ENCODE peak calls at places on chromosomes 5 and 9, in ten cellular contexts. X is CD8-positive, alpha-beta memory T cell; B is uterus; Q is caudate nucleus; A is CD8-positive, alpha-beta T cell; F is SK-N-SH; C is aorta; Z is prostate gland; Y is A549; O is astrocyte. H is an unnamed sample.

GRCh38 chr5:2905741-2906140 is 154.3 kb upstream of the IRX2 start:
- DNase-seq in X (no peak), B (no peak), Q (no peak), A (no peak), F (no peak), C (no peak), Z (no peak), Y (no peak), O (no peak), H (no peak)

GRCh38 chr9:133886563-133887501 is 105.3 kb downstream of the VAV2 start:
- DNase-seq in X (no peak), B (no peak), Q (no peak), A (no peak), F (no peak), C (no peak), Z (no peak), Y (no peak), O (no peak), H (no peak)

GRCh38 chr9:18115131-18115530 is 358.8 kb upstream of the ADAMTSL1 start:
- DNase-seq in X (no peak), B (peak), Q (no peak), A (no peak), F (no peak), C (no peak), Z (peak), Y (no peak), O (no peak), H (no peak)

GRCh38 chr9:109115931-109116541 is 3.7 kb downstream of the TMEM245 start:
- DNase-seq in X (no peak), B (peak), Q (no peak), A (no peak), F (no peak), C (no peak), Z (no peak), Y (no peak), O (peak), H (no peak)

GRCh38 chr5:134273642-134274361 is 47.9 kb upstream of the PPP2CA start:
- DNase-seq in X (no peak), B (no peak), Q (no peak), A (no peak), F (no peak), C (no peak), Z (no peak), Y (no peak), O (no peak), H (no peak)

GRCh38 chr9:108761530-108762347 is 94.0 kb downstream of the ACTL7B start:
- DNase-seq in X (no peak), B (peak), Q (peak), A (no peak), F (peak), C (peak), Z (peak), Y (peak), O (peak), H (peak)

GRCh38 chr5:91128604-91129003 is 254.5 kb downstream of the ARRDC3 start:
- DNase-seq in X (no peak), B (no peak), Q (no peak), A (no peak), F (no peak), C (no peak), Z (no peak), Y (no peak), O (no peak), H (no peak)

GRCh38 chr9:14031761-14032279 is 282.1 kb downstream of the NFIB start:
- DNase-seq in X (no peak), B (no peak), Q (no peak), A (no peak), F (no peak), C (no peak), Z (no peak), Y (no peak), O (peak), H (no peak)

GRCh38 chr5:177154003-177154643 is 20.6 kb downstream of the NSD1 start:
- DNase-seq in X (no peak), B (no peak), Q (no peak), A (no peak), F (no peak), C (peak), Z (peak), Y (no peak), O (no peak), H (no peak)

GRCh38 chr9:136437430-136437829 is 2.2 kb downstream of the INPP5E start:
- DNase-seq in X (no peak), B (no peak), Q (no peak), A (no peak), F (no peak), C (no peak), Z (no peak), Y (no peak), O (peak), H (no peak)

GRCh38 chr5:33711094-33711670 is 180.6 kb downstream of the ADAMTS12 start:
- DNase-seq in X (no peak), B (no peak), Q (no peak), A (no peak), F (no peak), C (no peak), Z (no peak), Y (no peak), O (no peak), H (no peak)

GRCh38 chr5:55853271-55853670 is 2.1 kb downstream of the IL31RA start:
- DNase-seq in X (no peak), B (no peak), Q (no peak), A (no peak), F (no peak), C (no peak), Z (no peak), Y (no peak), O (no peak), H (no peak)

GRCh38 chr9:130544364-130544763 is 35.0 kb upstream of the FUBP3 start:
- DNase-seq in X (no peak), B (no peak), Q (no peak), A (no peak), F (no peak), C (no peak), Z (no peak), Y (no peak), O (no peak), H (no peak)

GRCh38 chr9:28916348-28916747 is 1343.1 kb upstream of the C9orf72 start:
- DNase-seq in X (no peak), B (no peak), Q (no peak), A (no peak), F (no peak), C (no peak), Z (no peak), Y (no peak), O (no peak), H (no peak)

GRCh38 chr5:54823006-54823405 is 162.4 kb downstream of the ESM1 start:
- DNase-seq in X (no peak), B (no peak), Q (no peak), A (no peak), F (no peak), C (no peak), Z (no peak), Y (no peak), O (no peak), H (no peak)

GRCh38 chr5:40041452-40041851 is 616.7 kb upstream of the DAB2 start:
- DNase-seq in X (no peak), B (no peak), Q (no peak), A (no peak), F (no peak), C (no peak), Z (no peak), Y (no peak), O (no peak), H (no peak)

GRCh38 chr9:100427366-100428263 is 672 bp downstream of the MSANTD3 start:
- DNase-seq in X (peak), B (peak), Q (peak), A (peak), F (no peak), C (peak), Z (peak), Y (peak), O (peak), H (peak)

GRCh38 chr5:173123416-173123815 is 20.9 kb upstream of the BNIP1 start:
- DNase-seq in X (no peak), B (no peak), Q (no peak), A (no peak), F (no peak), C (no peak), Z (no peak), Y (no peak), O (peak), H (no peak)

GRCh38 chr9:133787749-133788015 is 49.5 kb upstream of the SARDH start:
- DNase-seq in X (no peak), B (no peak), Q (no peak), A (no peak), F (peak), C (no peak), Z (no peak), Y (peak), O (peak), H (no peak)

GRCh38 chr9:107848598-107848997 is 359.0 kb upstream of the KLF4 start:
- DNase-seq in X (no peak), B (no peak), Q (no peak), A (no peak), F (no peak), C (no peak), Z (no peak), Y (no peak), O (no peak), H (no peak)

GRCh38 chr5:73954381-73954780 is 328.4 kb downstream of the ARHGEF28 start:
- DNase-seq in X (no peak), B (no peak), Q (no peak), A (no peak), F (no peak), C (no peak), Z (no peak), Y (no peak), O (no peak), H (no peak)

GRCh38 chr5:119926301-119926700 is 296.9 kb downstream of the FAM170A start:
- DNase-seq in X (no peak), B (no peak), Q (no peak), A (no peak), F (no peak), C (no peak), Z (no peak), Y (no peak), O (no peak), H (no peak)

GRCh38 chr5:757931-758697 is 26.4 kb downstream of the ZDHHC11B start:
- DNase-seq in X (no peak), B (no peak), Q (no peak), A (no peak), F (peak), C (peak), Z (no peak), Y (no peak), O (no peak), H (no peak)

GRCh38 chr5:39256472-39256871 is 37.1 kb upstream of the FYB1 start:
- DNase-seq in X (no peak), B (no peak), Q (no peak), A (no peak), F (no peak), C (no peak), Z (no peak), Y (peak), O (peak), H (no peak)

GRCh38 chr5:217860-218456 is at the start of the genes CCDC127 and SDHA:
- DNase-seq in X (peak), B (peak), Q (peak), A (peak), F (peak), C (peak), Z (peak), Y (peak), O (peak), H (peak)

GRCh38 chr5:124871299-124871698 is 124.9 kb upstream of the ZNF608 start:
- DNase-seq in X (no peak), B (no peak), Q (no peak), A (no peak), F (no peak), C (no peak), Z (no peak), Y (no peak), O (peak), H (no peak)

GRCh38 chr9:18585996-18586395 is 112.0 kb downstream of the ADAMTSL1 start:
- DNase-seq in X (no peak), B (no peak), Q (no peak), A (no peak), F (no peak), C (no peak), Z (no peak), Y (no peak), O (peak), H (no peak)

GRCh38 chr5:133052317-133053175 is 733 bp downstream of the HSPA4 start:
- DNase-seq in X (peak), B (peak), Q (no peak), A (peak), F (peak), C (peak), Z (peak), Y (peak), O (peak), H (peak)

GRCh38 chr9:95938724-95939123 is 63.2 kb downstream of the ERCC6L2 start:
- DNase-seq in X (no peak), B (no peak), Q (no peak), A (no peak), F (no peak), C (no peak), Z (no peak), Y (no peak), O (no peak), H (no peak)

GRCh38 chr9:130570200-130570599 is 9.2 kb upstream of the FUBP3 start:
- DNase-seq in X (no peak), B (no peak), Q (no peak), A (no peak), F (no peak), C (no peak), Z (no peak), Y (no peak), O (peak), H (no peak)

GRCh38 chr5:176676361-176676824 is 29.1 kb downstream of the TSPAN17 start:
- DNase-seq in X (no peak), B (no peak), Q (no peak), A (no peak), F (no peak), C (no peak), Z (no peak), Y (peak), O (no peak), H (no peak)

GRCh38 chr5:142717582-142718215 is 31.8 kb upstream of the FGF1 start:
- DNase-seq in X (no peak), B (peak), Q (no peak), A (no peak), F (peak), C (peak), Z (peak), Y (peak), O (peak), H (peak)

GRCh38 chr9:72363908-72364678 is 915 bp downstream of the ZFAND5 start:
- DNase-seq in X (peak), B (peak), Q (peak), A (peak), F (peak), C (peak), Z (peak), Y (no peak), O (peak), H (peak)

GRCh38 chr9:73153793-73154227 is 2.1 kb downstream of the ANXA1 start:
- DNase-seq in X (no peak), B (no peak), Q (no peak), A (no peak), F (no peak), C (no peak), Z (no peak), Y (peak), O (peak), H (no peak)

GRCh38 chr9:132712753-132713152 is 42.5 kb downstream of the GTF3C4 start:
- DNase-seq in X (no peak), B (no peak), Q (no peak), A (no peak), F (no peak), C (no peak), Z (no peak), Y (no peak), O (no peak), H (no peak)
- H3K27ac ChIP-seq in X (no peak), B (no peak), Q (no peak), A (no peak), F (no peak), C (no peak), Z (no peak), Y (no peak), O (no peak), H (no peak)

DNA sequence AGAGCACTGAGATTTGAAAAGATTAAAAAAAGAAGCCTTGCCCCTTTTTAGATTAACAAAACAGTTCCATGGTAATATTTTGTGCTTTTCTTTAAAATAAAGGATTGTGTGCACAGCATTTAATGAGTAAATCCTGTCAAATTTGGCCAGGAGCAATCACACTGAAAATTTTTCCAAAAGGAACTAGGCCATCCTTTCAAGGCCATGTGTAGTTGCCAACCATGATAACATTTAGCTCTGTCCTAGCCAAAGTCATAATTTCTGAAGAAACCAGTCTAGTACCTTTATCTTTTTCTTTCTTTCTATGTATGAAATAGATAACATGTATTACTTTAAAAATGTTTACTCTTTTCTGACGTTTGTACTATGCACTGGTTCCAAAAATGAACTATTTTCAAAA is 143.6 kb downstream of the PBX3 start:
- DNase-seq in X (no peak), B (no peak), Q (no peak), A (no peak), F (peak), C (no peak), Z (no peak), Y (no peak), O (no peak), H (no peak)
- H3K27ac ChIP-seq in X (no peak), B (peak), Q (peak), A (no peak), F (peak), C (no peak), Z (no peak), Y (no peak), O (no peak), H (no peak)

GRCh38 chr9:81379655-81380054 is 309.7 kb downstream of the TLE1 start:
- DNase-seq in X (no peak), B (no peak), Q (no peak), A (no peak), F (no peak), C (no peak), Z (no peak), Y (no peak), O (peak), H (no peak)

GRCh38 chr9:81374881-81375280 is 314.5 kb downstream of the TLE1 start:
- DNase-seq in X (no peak), B (no peak), Q (no peak), A (no peak), F (no peak), C (no peak), Z (no peak), Y (no peak), O (peak), H (no peak)

GRCh38 chr9:81375461-81376100 is 313.8 kb downstream of the TLE1 start:
- DNase-seq in X (no peak), B (no peak), Q (no peak), A (no peak), F (no peak), C (no peak), Z (no peak), Y (no peak), O (no peak), H (no peak)

GRCh38 chr9:81377921-81378320 is 311.4 kb downstream of the TLE1 start:
- DNase-seq in X (no peak), B (no peak), Q (no peak), A (no peak), F (no peak), C (no peak), Z (no peak), Y (no peak), O (peak), H (no peak)

DNA sequence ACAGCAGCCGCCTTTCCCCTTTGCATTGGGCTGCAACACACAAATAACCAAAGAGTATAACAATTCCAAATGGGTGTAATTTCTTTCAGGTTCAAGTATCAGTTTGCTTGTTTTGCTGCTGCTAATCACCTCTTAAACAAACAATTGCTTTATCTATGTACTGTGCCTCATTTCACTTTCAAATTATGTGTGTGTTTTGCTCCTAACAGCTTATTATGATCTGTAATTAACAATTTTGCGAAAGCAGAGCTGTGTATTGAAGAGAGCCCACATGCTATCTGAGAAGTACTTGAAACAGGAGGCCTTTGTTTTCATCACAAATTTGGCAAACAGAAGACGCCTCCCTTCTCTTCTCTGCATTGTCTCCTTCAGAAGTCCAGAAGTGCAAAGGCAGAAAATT is 312.0 kb downstream of the TLE1 start:
- DNase-seq in X (no peak), B (no peak), Q (no peak), A (no peak), F (no peak), C (no peak), Z (no peak), Y (no peak), O (no peak), H (no peak)
- H3K27ac ChIP-seq in X (no peak), B (no peak), Q (no peak), A (no peak), F (no peak), C (no peak), Z (no peak), Y (no peak), O (no peak), H (no peak)

DNA sequence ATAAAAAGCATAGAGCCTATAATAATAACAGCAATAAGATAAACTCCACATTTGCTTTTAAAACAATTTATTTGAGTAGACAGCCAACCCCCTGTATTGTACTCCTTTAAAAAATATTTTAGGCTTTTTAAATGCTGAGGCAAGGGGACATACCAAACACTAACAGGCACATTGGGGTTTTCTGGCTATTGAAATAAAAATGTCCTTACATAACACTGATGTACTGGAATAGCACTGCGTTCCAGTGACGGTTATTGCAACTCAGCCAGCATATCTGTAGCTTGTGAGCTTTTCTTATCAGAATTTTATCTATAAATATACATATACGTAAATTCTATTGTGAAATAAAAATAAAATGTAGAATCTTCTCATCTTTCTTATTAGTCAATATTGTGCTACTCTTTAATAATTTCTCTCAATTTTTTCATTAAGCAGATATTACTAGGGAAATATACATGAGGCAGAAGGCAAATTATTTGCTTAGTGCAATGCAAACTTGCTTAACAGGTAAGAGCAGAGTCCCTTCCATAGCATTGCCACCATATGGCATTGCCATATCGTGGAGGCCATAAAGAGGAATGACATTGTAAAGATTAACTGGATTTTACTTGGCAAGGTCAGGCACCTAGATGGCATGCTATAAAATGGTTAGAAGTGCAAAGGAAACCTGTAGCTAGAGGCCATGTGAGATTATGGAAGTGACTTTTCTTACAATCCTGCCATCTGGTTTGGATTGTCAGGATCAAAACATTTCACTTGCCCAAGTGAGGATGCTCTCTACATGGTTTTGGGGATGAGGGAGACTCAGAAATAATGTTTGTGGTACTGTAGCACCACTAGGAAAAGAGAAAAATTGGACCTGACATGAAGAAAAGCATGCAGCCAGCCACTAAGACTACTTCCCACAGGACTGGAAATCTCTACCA is 94.8 kb upstream of the CDKN2B start:
- DNase-seq in X (no peak), B (no peak), Q (no peak), A (no peak), F (no peak), C (no peak), Z (no peak), Y (no peak), O (peak), H (no peak)
- H3K27ac ChIP-seq in X (no peak), B (peak), Q (no peak), A (no peak), F (peak), C (no peak), Z (peak), Y (no peak), O (peak), H (no peak)

GRCh38 chr9:684055-684949 is 157.2 kb upstream of the DMRT1 start:
- DNase-seq in X (no peak), B (peak), Q (no peak), A (no peak), F (no peak), C (no peak), Z (peak), Y (no peak), O (peak), H (no peak)
- H3K27ac ChIP-seq in X (no peak), B (peak), Q (peak), A (no peak), F (peak), C (peak), Z (peak), Y (peak), O (peak), H (peak)

GRCh38 chr5:179354305-179354882 is 9.1 kb upstream of the ADAMTS2 start:
- DNase-seq in X (no peak), B (no peak), Q (no peak), A (no peak), F (peak), C (no peak), Z (no peak), Y (no peak), O (no peak), H (no peak)

GRCh38 chr5:179361204-179361603 is 15.9 kb upstream of the ADAMTS2 start:
- DNase-seq in X (no peak), B (no peak), Q (no peak), A (no peak), F (no peak), C (no peak), Z (no peak), Y (no peak), O (no peak), H (no peak)

GRCh38 chr5:179357036-179357435 is 11.8 kb upstream of the ADAMTS2 start:
- DNase-seq in X (no peak), B (no peak), Q (no peak), A (no peak), F (no peak), C (no peak), Z (no peak), Y (no peak), O (no peak), H (no peak)

GRCh38 chr5:179355976-179356968 is 11.0 kb upstream of the ADAMTS2 start:
- DNase-seq in X (no peak), B (no peak), Q (no peak), A (no peak), F (no peak), C (no peak), Z (no peak), Y (no peak), O (no peak), H (no peak)
- H3K27ac ChIP-seq in X (no peak), B (peak), Q (no peak), A (no peak), F (no peak), C (no peak), Z (no peak), Y (no peak), O (no peak), H (no peak)

GRCh38 chr5:150038547-150038946 is 38.0 kb downstream of the HMGXB3 start:
- DNase-seq in X (no peak), B (no peak), Q (no peak), A (no peak), F (no peak), C (no peak), Z (no peak), Y (no peak), O (no peak), H (no peak)
- H3K27ac ChIP-seq in X (no peak), B (no peak), Q (no peak), A (no peak), F (no peak), C (no peak), Z (peak), Y (no peak), O (no peak), H (no peak)